ENCODE peak calls at places on chromosomes 5 and 9, in five cellular contexts. X, E, Q, K and F are unnamed samples.

GRCh38 chr5:82748688-82749091 is 328.5 kb downstream of the TMEM167A start:
- DNase-seq in X (no peak), E (no peak), Q (no peak), K (no peak), F (no peak)

GRCh38 chr9:92247296-92247695 is 46.2 kb downstream of the IARS1 start:
- DNase-seq in X (no peak), E (no peak), Q (no peak), K (no peak), F (no peak)

GRCh38 chr9:137341227-137341626 is 39.2 kb upstream of the NRARP start:
- DNase-seq in X (no peak), E (no peak), Q (no peak), K (no peak), F (no peak)

GRCh38 chr9:136361047-136361756 is 2.3 kb downstream of the DNLZ start:
- DNase-seq in X (no peak), E (no peak), Q (peak), K (no peak), F (no peak)

GRCh38 chr5:96507128-96507527 is 74.1 kb upstream of the PCSK1 start:
- DNase-seq in X (no peak), E (no peak), Q (no peak), K (no peak), F (no peak)

GRCh38 chr9:136852664-136853595 is 784 bp downstream of the MAMDC4 start:
- DNase-seq in X (peak), E (no peak), Q (no peak), K (peak), F (no peak)

GRCh38 chr9:104854613-104855012 is 73.3 kb downstream of the ABCA1 start:
- DNase-seq in X (no peak), E (no peak), Q (no peak), K (no peak), F (no peak)

GRCh38 chr5:16957305-16958165 is 21.4 kb upstream of the MYO10 start:
- DNase-seq in X (no peak), E (peak), Q (peak), K (no peak), F (no peak)

GRCh38 chr9:136345281-136346156 is 18.0 kb downstream of the DNLZ start:
- DNase-seq in X (peak), E (peak), Q (peak), K (peak), F (peak)

GRCh38 chr9:134436356-134436717 is 110.1 kb downstream of the RXRA start:
- DNase-seq in X (no peak), E (no peak), Q (no peak), K (no peak), F (no peak)

GRCh38 chr9:129889936-129890717 is 54.9 kb downstream of the USP20 start:
- DNase-seq in X (no peak), E (peak), Q (no peak), K (peak), F (no peak)

GRCh38 chr9:118957585-118957984 is 411.6 kb downstream of the BRINP1 start:
- DNase-seq in X (no peak), E (no peak), Q (peak), K (no peak), F (no peak)

GRCh38 chr9:69122086-69122390 is 52.0 kb upstream of the TJP2 start:
- DNase-seq in X (peak), E (peak), Q (peak), K (peak), F (peak)

GRCh38 chr9:75132244-75132643 is 43.9 kb downstream of the OSTF1 start:
- DNase-seq in X (no peak), E (no peak), Q (no peak), K (no peak), F (no peak)

GRCh38 chr5:92662741-92663140 is 918.3 kb downstream of the NR2F1-AS1 start:
- DNase-seq in X (no peak), E (no peak), Q (peak), K (no peak), F (no peak)

GRCh38 chr5:65796269-65796668 is 74.3 kb downstream of the NLN start:
- DNase-seq in X (no peak), E (no peak), Q (peak), K (no peak), F (no peak)

GRCh38 chr9:91186311-91187101 is 175.2 kb downstream of the AUH start:
- DNase-seq in X (no peak), E (peak), Q (peak), K (no peak), F (peak)

GRCh38 chr9:133972041-133972970 is 19.8 kb downstream of the VAV2 start:
- DNase-seq in X (no peak), E (peak), Q (no peak), K (no peak), F (no peak)

GRCh38 chr9:119375892-119376291 is 6.7 kb upstream of the BRINP1 start:
- DNase-seq in X (no peak), E (peak), Q (no peak), K (peak), F (no peak)

GRCh38 chr5:36607114-36607561 is 732 bp downstream of the SLC1A3 start:
- DNase-seq in X (peak), E (no peak), Q (peak), K (peak), F (no peak)

GRCh38 chr9:7973123-7973522 is 173.5 kb upstream of the DMAC1 start:
- DNase-seq in X (no peak), E (no peak), Q (no peak), K (no peak), F (no peak)

GRCh38 chr9:73474625-73475024 is 323.0 kb downstream of the ANXA1 start:
- DNase-seq in X (no peak), E (no peak), Q (no peak), K (no peak), F (no peak)

GRCh38 chr5:96489518-96489917 is 56.5 kb upstream of the PCSK1 start:
- DNase-seq in X (no peak), E (no peak), Q (no peak), K (no peak), F (no peak)

GRCh38 chr5:122366501-122366900 is 54.5 kb downstream of the SNCAIP start:
- DNase-seq in X (no peak), E (no peak), Q (no peak), K (no peak), F (no peak)

GRCh38 chr9:15834541-15834940 is 281.7 kb downstream of the CCDC171 start:
- DNase-seq in X (no peak), E (no peak), Q (peak), K (no peak), F (no peak)

GRCh38 chr5:60586307-60586901 is 113.6 kb downstream of the DEPDC1B start:
- DNase-seq in X (no peak), E (no peak), Q (peak), K (no peak), F (no peak)

GRCh38 chr9:89097219-89097618 is 81.4 kb downstream of the SHC3 start:
- DNase-seq in X (no peak), E (no peak), Q (peak), K (no peak), F (no peak)

GRCh38 chr9:136093995-136094881 is 851 bp downstream of the NACC2 start:
- DNase-seq in X (peak), E (peak), Q (peak), K (peak), F (peak)

GRCh38 chr5:19143935-19144334 is 844.1 kb downstream of the CDH18 start:
- DNase-seq in X (no peak), E (no peak), Q (no peak), K (no peak), F (no peak)

GRCh38 chr9:128912270-128912853 is 8.4 kb upstream of the PHYHD1 start:
- DNase-seq in X (no peak), E (no peak), Q (peak), K (peak), F (peak)

GRCh38 chr5:170149206-170149515 is 43.5 kb downstream of the FOXI1 start:
- DNase-seq in X (no peak), E (no peak), Q (no peak), K (no peak), F (no peak)

GRCh38 chr9:104769655-104770054 is 5.7 kb downstream of the NIPSNAP3B start:
- DNase-seq in X (no peak), E (no peak), Q (no peak), K (no peak), F (no peak)

GRCh38 chr9:131045300-131046092 is 36.5 kb downstream of the LAMC3 start:
- DNase-seq in X (no peak), E (no peak), Q (peak), K (no peak), F (no peak)

GRCh38 chr9:131743501-131743900 is 3.6 kb upstream of the RAPGEF1 start:
- DNase-seq in X (no peak), E (no peak), Q (peak), K (no peak), F (no peak)

GRCh38 chr5:65209341-65209740 is 272.4 kb downstream of the ADAMTS6 start:
- DNase-seq in X (no peak), E (no peak), Q (peak), K (no peak), F (no peak)

GRCh38 chr5:76455531-76456132 is 52.5 kb downstream of the IQGAP2 start:
- DNase-seq in X (no peak), E (no peak), Q (no peak), K (no peak), F (no peak)

GRCh38 chr5:168302785-168303184 is 11.3 kb downstream of the WWC1 start:
- DNase-seq in X (no peak), E (no peak), Q (peak), K (no peak), F (no peak)

GRCh38 chr5:91077623-91078022 is 305.5 kb downstream of the ARRDC3 start:
- DNase-seq in X (no peak), E (no peak), Q (no peak), K (no peak), F (no peak)

DNA sequence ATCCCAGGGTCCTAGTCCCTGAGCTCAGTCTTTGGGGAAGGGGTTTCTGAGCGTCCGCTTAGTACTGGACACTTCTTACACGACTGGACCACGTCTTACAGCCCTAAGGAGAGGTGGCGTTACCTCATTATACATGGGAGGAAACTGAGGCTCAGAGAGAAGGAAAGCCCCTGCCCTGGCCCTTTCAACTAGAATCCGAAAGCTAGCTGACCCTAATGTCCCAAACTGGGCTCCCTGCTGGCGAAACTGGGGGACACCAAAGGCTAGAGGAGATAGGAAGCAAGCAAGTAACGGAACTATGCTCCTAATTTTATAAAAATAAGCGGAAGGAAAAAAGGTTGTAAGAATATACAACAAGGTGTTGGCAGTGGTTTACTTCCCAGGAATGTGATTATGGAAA is 14.2 kb downstream of the LHX6 start:
- DNase-seq in X (no peak), E (no peak), Q (no peak), K (no peak), F (no peak)
- H3K4me3 ChIP-seq in X (peak), E (peak), Q (no peak), K (peak), F (no peak)

DNA sequence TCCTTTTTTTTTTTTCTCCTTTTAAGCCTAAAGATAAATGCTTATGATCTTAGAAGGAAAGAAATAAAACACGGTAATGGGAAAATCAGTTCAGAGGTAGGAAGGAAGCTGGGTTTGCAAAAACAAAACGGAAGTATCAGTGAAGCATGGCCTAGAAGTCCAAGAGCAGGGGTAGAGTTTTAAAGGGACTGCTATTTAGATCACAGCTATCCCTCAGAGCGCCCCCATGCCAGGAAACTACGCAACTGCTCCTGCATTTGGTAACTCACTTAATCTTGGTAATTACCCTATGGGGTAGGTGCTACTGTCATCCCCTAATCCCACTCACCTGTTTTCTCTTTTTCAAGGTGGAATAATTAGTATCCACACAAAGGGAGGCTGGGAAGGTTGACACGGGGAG is 16.0 kb downstream of the TLE1 start:
- DNase-seq in X (no peak), E (no peak), Q (no peak), K (peak), F (no peak)
- TF ChIP-seq CTCF in X (no peak), E (no peak), Q (no peak), K (peak), F (no peak)

GRCh38 chr5:134846641-134846960 is 833 bp downstream of the C5orf24 start:
- DNase-seq in X (no peak), E (no peak), Q (peak), K (no peak), F (no peak)

GRCh38 chr5:134845852-134846640 is at the start of gene C5orf24:
- DNase-seq in X (peak), E (peak), Q (peak), K (peak), F (peak)

GRCh38 chr5:134857401-134857800 is 11.6 kb downstream of the C5orf24 start:
- DNase-seq in X (no peak), E (no peak), Q (no peak), K (no peak), F (no peak)

GRCh38 chr5:134851307-134851923 is 5.6 kb downstream of the C5orf24 start:
- DNase-seq in X (no peak), E (no peak), Q (peak), K (no peak), F (no peak)
- H3K4me3 ChIP-seq in X (no peak), E (no peak), Q (no peak), K (no peak), F (no peak)

GRCh38 chr9:4009006-4009511 is 290.8 kb downstream of the GLIS3 start:
- DNase-seq in X (no peak), E (no peak), Q (no peak), K (no peak), F (no peak)

GRCh38 chr9:4010309-4010708 is 289.6 kb downstream of the GLIS3 start:
- DNase-seq in X (no peak), E (no peak), Q (no peak), K (no peak), F (no peak)

GRCh38 chr9:4011062-4011461 is 288.8 kb downstream of the GLIS3 start:
- DNase-seq in X (no peak), E (no peak), Q (no peak), K (no peak), F (no peak)

DNA sequence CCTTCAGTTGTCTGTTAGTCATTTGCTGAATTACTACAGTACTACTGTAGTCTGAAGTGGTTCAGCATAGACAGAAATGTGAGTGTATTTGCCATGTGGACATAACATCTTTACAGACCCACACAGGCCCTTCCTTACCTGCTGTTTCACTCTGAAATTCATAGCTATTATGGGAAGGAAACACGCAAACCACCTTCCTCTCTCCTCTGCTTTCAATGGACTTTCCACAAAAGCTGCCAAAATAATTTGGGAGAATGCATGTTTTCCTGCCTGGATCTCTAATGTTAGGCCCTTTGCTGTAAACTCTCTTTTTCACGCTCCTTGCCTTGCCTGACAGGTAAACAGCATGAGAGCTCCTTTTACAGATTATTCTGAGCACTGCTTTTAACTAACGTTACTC is 294.0 kb downstream of the GLIS3 start:
- DNase-seq in X (no peak), E (no peak), Q (no peak), K (no peak), F (no peak)
- TF ChIP-seq CTCF in X (no peak), E (no peak), Q (no peak), K (no peak), F (no peak)

DNA sequence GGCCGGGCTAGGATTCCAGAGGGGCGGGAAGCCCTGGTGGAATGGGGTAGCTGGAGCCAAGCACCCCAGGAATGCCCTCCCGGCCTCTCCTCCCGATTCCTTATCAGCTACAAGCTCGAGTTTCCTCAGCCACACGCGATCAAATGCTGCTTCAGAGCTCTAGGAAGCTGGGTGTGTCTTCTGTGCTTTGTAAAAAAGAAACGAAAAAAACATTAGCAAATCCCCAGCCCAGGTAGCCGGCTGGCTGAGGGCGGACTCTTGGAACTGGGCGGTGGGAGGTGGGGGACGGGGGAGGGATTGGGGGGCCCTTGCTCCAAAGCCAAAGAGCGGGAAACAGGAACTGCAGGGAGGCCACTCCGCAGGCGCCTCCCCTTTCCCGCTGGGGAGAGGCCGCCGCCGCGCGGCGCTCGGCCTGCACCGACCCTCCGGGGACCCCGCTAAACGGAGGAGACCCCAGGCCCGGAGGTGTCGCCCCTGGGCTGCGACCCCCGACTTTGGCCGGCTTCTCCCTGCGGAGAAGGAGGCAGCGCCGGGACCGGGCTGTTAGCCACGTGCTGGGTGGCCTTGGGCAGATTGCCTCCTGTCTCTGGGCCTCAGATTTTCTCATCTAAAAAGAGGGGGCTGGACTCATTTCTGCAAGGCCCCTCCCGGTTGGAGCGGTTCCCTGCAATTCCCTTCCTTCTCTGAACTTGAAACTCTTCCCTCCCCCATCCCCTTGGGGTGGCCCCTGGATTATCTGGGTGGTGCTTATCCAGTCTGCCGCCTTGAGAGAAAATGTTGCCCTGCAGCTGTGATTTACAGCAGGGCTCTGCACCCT is 40.9 kb upstream of the FABP6 start:
- DNase-seq in X (peak), E (peak), Q (peak), K (peak), F (peak)
- H3K4me3 ChIP-seq in X (peak), E (peak), Q (peak), K (no peak), F (peak)

GRCh38 chr9:113152699-113153098 is 1.9 kb downstream of the SLC31A2 start:
- DNase-seq in X (no peak), E (no peak), Q (peak), K (no peak), F (no peak)
- TF ChIP-seq CTCF in X (no peak), E (no peak), Q (no peak), K (peak), F (no peak)

GRCh38 chr9:33751536-33752129 is 43.7 kb upstream of the PRSS3 start:
- DNase-seq in X (no peak), E (peak), Q (no peak), K (no peak), F (no peak)
- H3K4me3 ChIP-seq in X (no peak), E (peak), Q (peak), K (no peak), F (no peak)

GRCh38 chr9:88025411-88026132 is 51.2 kb upstream of the CDK20 start:
- DNase-seq in X (no peak), E (no peak), Q (no peak), K (peak), F (no peak)
- TF ChIP-seq CTCF in X (no peak), E (no peak), Q (no peak), K (peak), F (no peak)

GRCh38 chr5:119289413-119289812 is 66.4 kb upstream of the TNFAIP8 start:
- DNase-seq in X (no peak), E (no peak), Q (no peak), K (no peak), F (no peak)
- H3K4me3 ChIP-seq in X (no peak), E (no peak), Q (no peak), K (no peak), F (no peak)

DNA sequence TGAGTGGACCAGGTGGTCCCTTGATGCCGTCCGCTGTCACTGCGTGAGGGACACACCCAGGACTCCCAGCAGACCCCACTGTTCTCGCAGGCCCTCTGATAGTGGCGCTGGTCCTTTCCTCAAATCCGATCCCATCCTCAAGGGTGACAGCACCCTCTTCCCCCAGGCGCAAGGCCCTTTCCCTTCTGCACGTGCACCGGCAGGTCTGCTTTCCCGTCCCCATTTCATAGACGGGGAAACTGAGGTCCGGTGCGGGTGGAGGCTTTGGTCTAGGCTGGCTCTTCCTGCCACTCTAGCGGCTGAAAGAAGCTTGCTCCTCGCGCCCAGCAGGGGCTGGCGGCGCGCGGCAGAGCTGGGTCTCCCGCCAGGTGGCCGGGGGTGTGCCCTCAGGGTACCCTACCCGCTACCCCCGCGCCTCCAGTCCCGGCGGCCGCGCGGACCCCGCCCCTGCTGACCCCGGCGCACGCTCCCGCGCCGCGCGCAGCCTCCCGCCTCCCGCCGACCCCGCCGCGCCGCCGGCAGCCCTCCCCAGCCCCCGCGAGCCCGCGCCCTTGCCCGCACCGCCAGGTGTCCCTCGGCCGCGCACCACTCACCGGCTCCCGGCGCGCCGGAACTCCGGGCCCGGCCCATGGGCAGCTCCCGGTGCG is 453 bp downstream of the RASGEF1C start:
- DNase-seq in X (no peak), E (no peak), Q (peak), K (peak), F (no peak)
- TF ChIP-seq CTCF in X (no peak), E (no peak), Q (no peak), K (peak), F (no peak)